ENCODE peak calls at places on chromosomes 12 and 14, in nine cellular contexts. X is stimulated activated CD4-positive, alpha-beta T cell treated with anti-CD3 and anti-CD28 coated beads, Interleukin-12 subunit alpha, Interleukin-12 subunit beta, amount 100 ng/mL, for 4 hours; Q is H7; F is NCI-H1436; O is fibroblast of lung; M is cardiac fibroblast; W is upper lobe of right lung; Y is NCI-H460; I is NCI-H1092 treated with DMSO at 0.1 percent for 48 hours. G is an unnamed sample.

GRCh38 chr14:60178164-60178563 is 13.0 kb upstream of the DHRS7 start:
- DNase-seq in X (no peak), Q (no peak), F (no peak), O (no peak), M (no peak), W (no peak), Y (no peak), I (no peak), G (no peak)

GRCh38 chr14:68391292-68392014 is 401.4 kb downstream of the ZFP36L1 start:
- DNase-seq in X (no peak), Q (no peak), F (no peak), O (peak), M (peak), W (no peak), Y (no peak), I (no peak), G (no peak)

GRCh38 chr12:29086325-29087271 is 62.5 kb upstream of the FAR2 start:
- DNase-seq in X (no peak), Q (no peak), F (no peak), O (no peak), M (no peak), W (no peak), Y (no peak), I (no peak), G (no peak)

GRCh38 chr12:68932123-68932700 is 759 bp downstream of the CPM start:
- DNase-seq in X (no peak), Q (no peak), F (no peak), O (no peak), M (no peak), W (no peak), Y (no peak), I (peak), G (no peak)

GRCh38 chr12:104422441-104422840 is 34.3 kb upstream of the CHST11 start:
- DNase-seq in X (no peak), Q (no peak), F (no peak), O (peak), M (no peak), W (no peak), Y (no peak), I (no peak), G (no peak)

GRCh38 chr12:126570571-126570970 is 1505.3 kb downstream of the AACS start:
- DNase-seq in X (no peak), Q (no peak), F (no peak), O (no peak), M (peak), W (no peak), Y (no peak), I (no peak), G (no peak)

GRCh38 chr12:65666876-65667275 is 157.4 kb upstream of the HMGA2 start:
- DNase-seq in X (no peak), Q (no peak), F (no peak), O (peak), M (peak), W (no peak), Y (no peak), I (no peak), G (no peak)

GRCh38 chr14:96095581-96096476 is 56.7 kb downstream of the C14orf132 start:
- DNase-seq in X (no peak), Q (peak), F (no peak), O (peak), M (peak), W (no peak), Y (no peak), I (peak), G (peak)

GRCh38 chr12:67582238-67582834 is 66.2 kb upstream of the DYRK2 start:
- DNase-seq in X (no peak), Q (no peak), F (no peak), O (no peak), M (no peak), W (no peak), Y (no peak), I (no peak), G (no peak)

GRCh38 chr12:30013051-30013450 is 229.3 kb upstream of the TMTC1 start:
- DNase-seq in X (no peak), Q (peak), F (no peak), O (peak), M (no peak), W (no peak), Y (no peak), I (no peak), G (no peak)

GRCh38 chr12:48997719-48998496 is 1.3 kb downstream of the DDN start:
- DNase-seq in X (peak), Q (peak), F (peak), O (no peak), M (no peak), W (no peak), Y (no peak), I (no peak), G (no peak)

GRCh38 chr12:96751626-96752025 is 155.4 kb upstream of the NEDD1 start:
- DNase-seq in X (no peak), Q (no peak), F (no peak), O (peak), M (no peak), W (no peak), Y (no peak), I (no peak), G (no peak)

GRCh38 chr12:12720052-12720451 is 2.9 kb downstream of the CDKN1B start:
- DNase-seq in X (no peak), Q (no peak), F (no peak), O (peak), M (no peak), W (no peak), Y (no peak), I (peak), G (no peak)

GRCh38 chr12:115407723-115408122 is 723.7 kb upstream of the TBX3 start:
- DNase-seq in X (no peak), Q (no peak), F (no peak), O (no peak), M (no peak), W (no peak), Y (no peak), I (no peak), G (no peak)

GRCh38 chr12:82314406-82314892 is 43.7 kb downstream of the CCDC59 start:
- DNase-seq in X (no peak), Q (no peak), F (no peak), O (no peak), M (no peak), W (peak), Y (peak), I (no peak), G (no peak)

GRCh38 chr12:8052679-8053078 is 13.5 kb downstream of the C3AR1 start:
- DNase-seq in X (no peak), Q (no peak), F (no peak), O (no peak), M (no peak), W (peak), Y (no peak), I (no peak), G (no peak)

GRCh38 chr14:28773917-28774691 is 7.5 kb downstream of the FOXG1 start:
- DNase-seq in X (no peak), Q (peak), F (peak), O (peak), M (peak), W (no peak), Y (peak), I (peak), G (no peak)

GRCh38 chr12:53960187-53961024 is 5.7 kb downstream of the HOXC12 start:
- DNase-seq in X (no peak), Q (no peak), F (no peak), O (no peak), M (no peak), W (no peak), Y (no peak), I (no peak), G (no peak)

GRCh38 chr12:111201036-111201435 is 167.9 kb downstream of the PHETA1 start:
- DNase-seq in X (no peak), Q (peak), F (peak), O (no peak), M (no peak), W (no peak), Y (no peak), I (no peak), G (no peak)

GRCh38 chr14:77421241-77421640 is 2.1 kb downstream of the NOXRED1 start:
- DNase-seq in X (no peak), Q (no peak), F (no peak), O (peak), M (peak), W (no peak), Y (no peak), I (no peak), G (no peak)

GRCh38 chr14:103284574-103285467 is 49.2 kb upstream of the EIF5 start:
- DNase-seq in X (no peak), Q (peak), F (no peak), O (peak), M (peak), W (no peak), Y (no peak), I (no peak), G (no peak)

GRCh38 chr12:122148657-122149056 is 25.4 kb downstream of the IL31 start:
- DNase-seq in X (no peak), Q (peak), F (no peak), O (peak), M (peak), W (no peak), Y (no peak), I (no peak), G (no peak)

GRCh38 chr12:16670456-16671050 is 64.6 kb upstream of the LMO3 start:
- DNase-seq in X (no peak), Q (no peak), F (no peak), O (peak), M (peak), W (no peak), Y (no peak), I (no peak), G (no peak)

GRCh38 chr12:116459501-116459900 is 99.7 kb upstream of the MAP1LC3B2 start:
- DNase-seq in X (no peak), Q (no peak), F (no peak), O (no peak), M (no peak), W (no peak), Y (no peak), I (no peak), G (no peak)

GRCh38 chr12:82574191-82574590 is 112.5 kb upstream of the TMTC2 start:
- DNase-seq in X (no peak), Q (no peak), F (no peak), O (no peak), M (no peak), W (no peak), Y (no peak), I (no peak), G (no peak)

GRCh38 chr12:122413516-122414404 is 8.7 kb downstream of the CLIP1 start:
- DNase-seq in X (no peak), Q (no peak), F (no peak), O (no peak), M (peak), W (no peak), Y (no peak), I (no peak), G (no peak)

GRCh38 chr12:132436791-132437251 is 53.1 kb upstream of the FBRSL1 start:
- DNase-seq in X (no peak), Q (no peak), F (no peak), O (no peak), M (no peak), W (no peak), Y (no peak), I (no peak), G (no peak)

G was measured in T1000.